ENCODE peak calls at places on chromosomes 3 and 15, in five cellular contexts. One of them, this sample, is unnamed.
A peak's percentile ranks its signal among the peaks of the same experiment; 100 is the strongest.

GRCh38 chr3:47874438-47874837 is 71.5 kb downstream of the DHX30 start:
- DNase-seq in tibial nerve: no peak
- DNase-seq in CD8-positive, alpha-beta memory T cell: no peak
- DNase-seq in effector memory CD4-positive, alpha-beta T cell: no peak
- DNase-seq in uterus: no peak
- DNase-seq in this sample: no peak

GRCh38 chr3:78645628-78646310 is 1122.0 kb downstream of the ROBO1 start:
- DNase-seq in CD8-positive, alpha-beta memory T cell: no peak
- DNase-seq in tibial nerve: peak; percentile 59
- DNase-seq in uterus: no peak
- DNase-seq in effector memory CD4-positive, alpha-beta T cell: no peak
- DNase-seq in this sample: no peak

GRCh38 chr15:39270976-39271375 is 309.9 kb upstream of the THBS1 start:
- DNase-seq in tibial nerve: no peak
- DNase-seq in effector memory CD4-positive, alpha-beta T cell: no peak
- DNase-seq in uterus: no peak
- DNase-seq in CD8-positive, alpha-beta memory T cell: no peak
- DNase-seq in this sample: no peak

GRCh38 chr3:177665122-177665808 is 468.0 kb upstream of the TBL1XR1 start:
- DNase-seq in tibial nerve: no peak
- DNase-seq in effector memory CD4-positive, alpha-beta T cell: no peak
- DNase-seq in uterus: no peak
- DNase-seq in CD8-positive, alpha-beta memory T cell: no peak
- DNase-seq in this sample: no peak

GRCh38 chr3:151268267-151269235 is 9.8 kb downstream of the P2RY14 start:
- DNase-seq in effector memory CD4-positive, alpha-beta T cell: no peak
- DNase-seq in uterus: no peak
- DNase-seq in CD8-positive, alpha-beta memory T cell: peak; percentile 60
- DNase-seq in tibial nerve: no peak
- DNase-seq in this sample: no peak

GRCh38 chr3:125165189-125165947 is 47.2 kb downstream of the SLC12A8 start:
- DNase-seq in uterus: no peak
- DNase-seq in tibial nerve: peak; percentile 62
- DNase-seq in effector memory CD4-positive, alpha-beta T cell: no peak
- DNase-seq in CD8-positive, alpha-beta memory T cell: no peak
- DNase-seq in this sample: no peak

GRCh38 chr3:138434276-138434874 is at the start of gene ESYT3:
- DNase-seq in effector memory CD4-positive, alpha-beta T cell: no peak
- DNase-seq in CD8-positive, alpha-beta memory T cell: no peak
- DNase-seq in tibial nerve: peak; percentile 51
- DNase-seq in uterus: peak; percentile 67
- DNase-seq in this sample: no peak

GRCh38 chr15:47326934-47327333 is 390.4 kb upstream of the SEMA6D start:
- DNase-seq in effector memory CD4-positive, alpha-beta T cell: no peak
- DNase-seq in tibial nerve: no peak
- DNase-seq in uterus: no peak
- DNase-seq in CD8-positive, alpha-beta memory T cell: no peak
- DNase-seq in this sample: no peak

GRCh38 chr15:42060797-42061196 is 33.6 kb downstream of the PLA2G4D start:
- DNase-seq in tibial nerve: no peak
- DNase-seq in CD8-positive, alpha-beta memory T cell: no peak
- DNase-seq in effector memory CD4-positive, alpha-beta T cell: no peak
- DNase-seq in uterus: no peak
- DNase-seq in this sample: no peak

GRCh38 chr3:148532326-148532725 is 165.4 kb upstream of the AGTR1 start:
- DNase-seq in CD8-positive, alpha-beta memory T cell: no peak
- DNase-seq in uterus: no peak
- DNase-seq in effector memory CD4-positive, alpha-beta T cell: no peak
- DNase-seq in tibial nerve: no peak
- DNase-seq in this sample: no peak

GRCh38 chr3:99666201-99666600 is 27.8 kb downstream of the COL8A1 start:
- DNase-seq in CD8-positive, alpha-beta memory T cell: no peak
- DNase-seq in tibial nerve: no peak
- DNase-seq in effector memory CD4-positive, alpha-beta T cell: no peak
- DNase-seq in uterus: no peak
- DNase-seq in this sample: no peak

GRCh38 chr3:61808999-61809398 is 247.6 kb downstream of the PTPRG start:
- DNase-seq in uterus: no peak
- DNase-seq in CD8-positive, alpha-beta memory T cell: no peak
- DNase-seq in tibial nerve: no peak
- DNase-seq in effector memory CD4-positive, alpha-beta T cell: no peak
- DNase-seq in this sample: no peak

GRCh38 chr3:149941186-149941585 is 29.5 kb downstream of the PFN2 start:
- DNase-seq in CD8-positive, alpha-beta memory T cell: no peak
- DNase-seq in tibial nerve: no peak
- DNase-seq in effector memory CD4-positive, alpha-beta T cell: no peak
- DNase-seq in uterus: no peak
- DNase-seq in this sample: no peak

GRCh38 chr3:108011616-108012015 is 79.2 kb downstream of the CD47 start:
- DNase-seq in effector memory CD4-positive, alpha-beta T cell: no peak
- DNase-seq in tibial nerve: no peak
- DNase-seq in CD8-positive, alpha-beta memory T cell: no peak
- DNase-seq in uterus: no peak
- DNase-seq in this sample: no peak

GRCh38 chr3:132317229-132317948 is at the start of gene ACP3:
- DNase-seq in tibial nerve: peak; percentile 7
- DNase-seq in uterus: peak; percentile 21
- DNase-seq in effector memory CD4-positive, alpha-beta T cell: no peak
- DNase-seq in CD8-positive, alpha-beta memory T cell: no peak
- DNase-seq in this sample: no peak

GRCh38 chr3:58994746-58995330 is 55.0 kb downstream of the CFAP20DC start:
- DNase-seq in effector memory CD4-positive, alpha-beta T cell: no peak
- DNase-seq in tibial nerve: peak; percentile 25
- DNase-seq in uterus: no peak
- DNase-seq in CD8-positive, alpha-beta memory T cell: no peak
- DNase-seq in this sample: no peak

GRCh38 chr3:36697397-36698001 is 66.9 kb downstream of the DCLK3 start:
- DNase-seq in CD8-positive, alpha-beta memory T cell: no peak
- DNase-seq in effector memory CD4-positive, alpha-beta T cell: no peak
- DNase-seq in tibial nerve: no peak
- DNase-seq in uterus: no peak
- DNase-seq in this sample: no peak

GRCh38 chr15:84840255-84840654 is 23.1 kb downstream of the ALPK3 start:
- DNase-seq in effector memory CD4-positive, alpha-beta T cell: no peak
- DNase-seq in uterus: no peak
- DNase-seq in tibial nerve: no peak
- DNase-seq in CD8-positive, alpha-beta memory T cell: no peak
- DNase-seq in this sample: no peak

GRCh38 chr15:83538682-83539081 is 91.5 kb downstream of the SH3GL3 start:
- DNase-seq in CD8-positive, alpha-beta memory T cell: no peak
- DNase-seq in tibial nerve: no peak
- DNase-seq in effector memory CD4-positive, alpha-beta T cell: no peak
- DNase-seq in uterus: no peak
- DNase-seq in this sample: no peak

GRCh38 chr3:190097025-190097424 is 23.7 kb downstream of the P3H2 start:
- DNase-seq in CD8-positive, alpha-beta memory T cell: no peak
- DNase-seq in effector memory CD4-positive, alpha-beta T cell: no peak
- DNase-seq in uterus: no peak
- DNase-seq in tibial nerve: no peak
- DNase-seq in this sample: no peak

DNA sequence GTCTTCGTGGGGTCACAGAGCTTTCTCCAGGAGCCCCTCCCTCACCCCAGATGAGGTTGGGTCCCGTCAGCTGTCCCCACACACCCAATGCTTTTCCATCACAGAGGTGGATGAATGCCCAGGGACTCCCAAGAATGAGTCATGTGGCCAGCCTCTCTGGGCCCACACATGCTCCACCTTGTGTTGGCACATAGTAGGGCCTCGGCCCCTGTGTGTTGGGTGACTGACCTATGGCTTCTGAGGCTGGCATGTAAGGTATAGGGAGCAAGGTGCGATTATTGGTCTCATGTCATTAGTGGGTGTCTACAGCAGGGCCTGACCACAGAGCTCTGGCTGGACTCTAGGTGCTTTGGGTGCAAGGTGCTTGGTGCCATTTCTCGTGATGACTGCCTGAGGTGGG is 86.9 kb downstream of the DNAJB8 start:
- DNase-seq in tibial nerve: no peak
- DNase-seq in CD8-positive, alpha-beta memory T cell: no peak
- DNase-seq in uterus: no peak
- DNase-seq in effector memory CD4-positive, alpha-beta T cell: no peak
- DNase-seq in this sample: no peak
- H3K9me3 ChIP-seq in tibial nerve: no peaks in the 10 kb centered on the region
- H3K9me3 ChIP-seq in CD8-positive, alpha-beta memory T cell: no peaks in the 10 kb centered on the region
- H3K9me3 ChIP-seq in uterus: no peaks in the 10 kb centered on the region
- H3K9me3 ChIP-seq in effector memory CD4-positive, alpha-beta T cell: no peaks in the 10 kb centered on the region
- H3K9me3 ChIP-seq in this sample: no peaks in the 10 kb centered on the region

GRCh38 chr15:87896926-87897325 is 359.6 kb downstream of the NTRK3 start:
- DNase-seq in uterus: no peak
- DNase-seq in CD8-positive, alpha-beta memory T cell: no peak
- DNase-seq in effector memory CD4-positive, alpha-beta T cell: no peak
- DNase-seq in tibial nerve: peak; percentile 21
- DNase-seq in this sample: no peak
- H3K9me3 ChIP-seq in uterus: no peaks in the 10 kb centered on the region
- H3K9me3 ChIP-seq in CD8-positive, alpha-beta memory T cell: no peaks in the 10 kb centered on the region
- H3K9me3 ChIP-seq in effector memory CD4-positive, alpha-beta T cell: no peaks in the 10 kb centered on the region
- H3K9me3 ChIP-seq in tibial nerve: no peaks in the 10 kb centered on the region
- H3K9me3 ChIP-seq in this sample: no peaks in the 10 kb centered on the region

GRCh38 chr3:134505485-134505884 is 19.6 kb downstream of the CEP63 start:
- DNase-seq in effector memory CD4-positive, alpha-beta T cell: no peak
- DNase-seq in tibial nerve: no peak
- DNase-seq in CD8-positive, alpha-beta memory T cell: no peak
- DNase-seq in uterus: no peak
- DNase-seq in this sample: no peak
- H3K9me3 ChIP-seq in effector memory CD4-positive, alpha-beta T cell: no peaks in the 10 kb centered on the region
- H3K9me3 ChIP-seq in tibial nerve: no peaks in the 10 kb centered on the region
- H3K9me3 ChIP-seq in CD8-positive, alpha-beta memory T cell: no peaks in the 10 kb centered on the region
- H3K9me3 ChIP-seq in uterus: no peaks in the 10 kb centered on the region
- H3K9me3 ChIP-seq in this sample: peaks cover 2% of the 10 kb centered on the region

GRCh38 chr15:25249236-25250010 is 189.4 kb downstream of the UBE3A start:
- DNase-seq in uterus: no peak
- DNase-seq in tibial nerve: no peak
- DNase-seq in CD8-positive, alpha-beta memory T cell: no peak
- DNase-seq in effector memory CD4-positive, alpha-beta T cell: no peak
- DNase-seq in this sample: no peak
- H3K9me3 ChIP-seq in uterus: no peaks in the 10 kb centered on the region
- H3K9me3 ChIP-seq in tibial nerve: no peaks in the 10 kb centered on the region
- H3K9me3 ChIP-seq in CD8-positive, alpha-beta memory T cell: no peaks in the 10 kb centered on the region
- H3K9me3 ChIP-seq in effector memory CD4-positive, alpha-beta T cell: no peaks in the 10 kb centered on the region
- H3K9me3 ChIP-seq in this sample: no peaks in the 10 kb centered on the region

GRCh38 chr3:194707176-194707575 is 21.5 kb downstream of the FAM43A start:
- DNase-seq in tibial nerve: no peak
- DNase-seq in CD8-positive, alpha-beta memory T cell: no peak
- DNase-seq in uterus: no peak
- DNase-seq in effector memory CD4-positive, alpha-beta T cell: no peak
- DNase-seq in this sample: no peak
- H3K9me3 ChIP-seq in tibial nerve: no peaks in the 10 kb centered on the region
- H3K9me3 ChIP-seq in CD8-positive, alpha-beta memory T cell: no peaks in the 10 kb centered on the region
- H3K9me3 ChIP-seq in uterus: no peaks in the 10 kb centered on the region
- H3K9me3 ChIP-seq in effector memory CD4-positive, alpha-beta T cell: no peaks in the 10 kb centered on the region
- H3K9me3 ChIP-seq in this sample: peaks cover 4% of the 10 kb centered on the region

GRCh38 chr15:56732881-56733130 is 503 bp downstream of the ZNF280D start:
- DNase-seq in CD8-positive, alpha-beta memory T cell: no peak
- DNase-seq in tibial nerve: peak; percentile 47
- DNase-seq in effector memory CD4-positive, alpha-beta T cell: no peak
- DNase-seq in uterus: no peak
- DNase-seq in this sample: no peak
- H3K9me3 ChIP-seq in CD8-positive, alpha-beta memory T cell: no peaks in the 10 kb centered on the region
- H3K9me3 ChIP-seq in tibial nerve: no peaks in the 10 kb centered on the region
- H3K9me3 ChIP-seq in effector memory CD4-positive, alpha-beta T cell: no peaks in the 10 kb centered on the region
- H3K9me3 ChIP-seq in uterus: no peaks in the 10 kb centered on the region
- H3K9me3 ChIP-seq in this sample: peaks cover 2% of the 10 kb centered on the region

GRCh38 chr15:99620178-99620577 is 54.4 kb downstream of the MEF2A start:
- DNase-seq in CD8-positive, alpha-beta memory T cell: no peak
- DNase-seq in tibial nerve: no peak
- DNase-seq in uterus: no peak
- DNase-seq in effector memory CD4-positive, alpha-beta T cell: no peak
- DNase-seq in this sample: no peak
- H3K9me3 ChIP-seq in CD8-positive, alpha-beta memory T cell: no peaks in the 10 kb centered on the region
- H3K9me3 ChIP-seq in tibial nerve: no peaks in the 10 kb centered on the region
- H3K9me3 ChIP-seq in uterus: no peaks in the 10 kb centered on the region
- H3K9me3 ChIP-seq in effector memory CD4-positive, alpha-beta T cell: no peaks in the 10 kb centered on the region
- H3K9me3 ChIP-seq in this sample: no peaks in the 10 kb centered on the region

DNA sequence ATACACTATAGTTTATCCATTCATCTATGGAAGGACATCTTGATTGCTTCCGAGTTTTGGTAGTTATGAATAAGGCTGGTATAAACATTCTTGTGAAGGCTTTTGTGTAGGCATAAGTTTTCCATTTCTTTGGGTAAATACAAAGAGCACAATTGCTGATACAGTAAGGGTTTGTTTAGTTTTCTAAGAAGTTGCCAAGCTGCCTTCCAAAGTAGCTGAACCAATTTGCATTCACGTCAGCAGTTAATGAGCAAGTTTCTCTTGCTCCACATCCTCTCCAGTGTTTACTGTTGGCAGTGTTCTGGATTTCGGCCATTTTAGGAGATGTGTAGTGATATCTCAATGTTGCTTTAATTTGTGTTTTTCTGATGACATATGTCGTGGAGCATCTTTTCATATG is 34.2 kb downstream of the GABRA5 start:
- DNase-seq in tibial nerve: no peak
- DNase-seq in effector memory CD4-positive, alpha-beta T cell: no peak
- DNase-seq in CD8-positive, alpha-beta memory T cell: no peak
- DNase-seq in uterus: no peak
- DNase-seq in this sample: no peak
- H3K9me3 ChIP-seq in tibial nerve: no peaks in the 10 kb centered on the region
- H3K9me3 ChIP-seq in effector memory CD4-positive, alpha-beta T cell: peaks cover 11% of the 10 kb centered on the region
- H3K9me3 ChIP-seq in CD8-positive, alpha-beta memory T cell: peaks cover 4% of the 10 kb centered on the region
- H3K9me3 ChIP-seq in uterus: no peaks in the 10 kb centered on the region
- H3K9me3 ChIP-seq in this sample: no peaks in the 10 kb centered on the region

GRCh38 chr15:86611392-86612040 is 531.8 kb downstream of the AGBL1 start:
- DNase-seq in CD8-positive, alpha-beta memory T cell: peak; percentile 67
- DNase-seq in uterus: no peak
- DNase-seq in effector memory CD4-positive, alpha-beta T cell: no peak
- DNase-seq in tibial nerve: no peak
- DNase-seq in this sample: no peak

GRCh38 chr15:86608461-86608860 is 528.8 kb downstream of the AGBL1 start:
- DNase-seq in effector memory CD4-positive, alpha-beta T cell: no peak
- DNase-seq in tibial nerve: no peak
- DNase-seq in CD8-positive, alpha-beta memory T cell: no peak
- DNase-seq in uterus: no peak
- DNase-seq in this sample: no peak

GRCh38 chr15:86610038-86610437 is 530.4 kb downstream of the AGBL1 start:
- DNase-seq in effector memory CD4-positive, alpha-beta T cell: no peak
- DNase-seq in tibial nerve: no peak
- DNase-seq in uterus: no peak
- DNase-seq in CD8-positive, alpha-beta memory T cell: no peak
- DNase-seq in this sample: no peak

GRCh38 chr15:86609275-86609674 is 529.6 kb downstream of the AGBL1 start:
- DNase-seq in tibial nerve: no peak
- DNase-seq in CD8-positive, alpha-beta memory T cell: no peak
- DNase-seq in uterus: no peak
- DNase-seq in effector memory CD4-positive, alpha-beta T cell: no peak
- DNase-seq in this sample: no peak
- H3K9me3 ChIP-seq in tibial nerve: no peaks in the 10 kb centered on the region
- H3K9me3 ChIP-seq in CD8-positive, alpha-beta memory T cell: no peaks in the 10 kb centered on the region
- H3K9me3 ChIP-seq in uterus: no peaks in the 10 kb centered on the region
- H3K9me3 ChIP-seq in effector memory CD4-positive, alpha-beta T cell: no peaks in the 10 kb centered on the region
- H3K9me3 ChIP-seq in this sample: no peaks in the 10 kb centered on the region

This sample was measured in T-helper 17 cell.